ENCODE peak calls at places on chromosomes 13 and 19, in eight cellular contexts. H, J, O, Z, C, K, R and D are unnamed samples.

GRCh38 chr19:13153627-13154240 is 3.5 kb downstream of the IER2 start:
- DNase-seq in O (no peak), K (no peak), C (peak), R (no peak), J (no peak), Z (peak), H (peak), D (no peak)

GRCh38 chr19:1189419-1189818 is 15.4 kb upstream of the SBNO2 start:
- DNase-seq in C (no peak), J (no peak), R (no peak), K (no peak), H (no peak), O (no peak), Z (no peak), D (no peak)

GRCh38 chr13:93690139-93690538 is 463.5 kb downstream of the GPC6 start:
- DNase-seq in K (no peak), R (no peak), Z (no peak), O (no peak), J (no peak), C (no peak), H (peak), D (no peak)

GRCh38 chr19:8149261-8150094 is at the start of gene FBN3:
- DNase-seq in C (no peak), R (no peak), K (no peak), Z (no peak), J (no peak), O (no peak), H (no peak), D (no peak)

GRCh38 chr13:102402292-102402691 is 444 bp upstream of the FGF14 start:
- DNase-seq in C (no peak), K (no peak), Z (no peak), R (no peak), O (no peak), H (peak), J (no peak), D (no peak)

GRCh38 chr19:35641515-35642151 is at the start of gene ETV2:
- DNase-seq in K (no peak), Z (no peak), C (peak), O (no peak), R (no peak), J (no peak), H (peak), D (no peak)

GRCh38 chr19:34972163-34972705 is 8.2 kb upstream of the ZNF792 start:
- DNase-seq in C (no peak), Z (no peak), R (no peak), H (no peak), K (no peak), O (peak), J (no peak), D (no peak)

GRCh38 chr19:52007436-52007804 is 591 bp downstream of the ZNF615 start:
- DNase-seq in O (no peak), R (no peak), C (no peak), H (peak), K (no peak), J (no peak), Z (no peak), D (peak)

GRCh38 chr13:110125157-110125556 is 181.8 kb downstream of the COL4A1 start:
- DNase-seq in R (no peak), Z (no peak), C (no peak), O (no peak), J (no peak), K (no peak), H (no peak), D (no peak)

GRCh38 chr19:9636018-9636417 is 15.0 kb upstream of the ZNF561 start:
- DNase-seq in C (no peak), J (no peak), O (no peak), R (no peak), K (no peak), H (no peak), Z (no peak), D (no peak)

GRCh38 chr13:74206061-74206561 is 71.9 kb upstream of the KLF12 start:
- DNase-seq in O (no peak), R (no peak), J (no peak), Z (no peak), K (peak), H (peak), C (no peak), D (no peak)

GRCh38 chr13:99250977-99251825 is 7.0 kb downstream of the GPR18 start:
- DNase-seq in O (no peak), R (no peak), K (no peak), Z (no peak), H (no peak), J (no peak), C (no peak), D (no peak)

GRCh38 chr19:4571305-4571917 is 11.9 kb upstream of the SEMA6B start:
- DNase-seq in H (peak), O (no peak), R (no peak), K (no peak), C (no peak), Z (no peak), J (no peak), D (no peak)

GRCh38 chr19:35946203-35946602 is 10.0 kb downstream of the LRFN3 start:
- DNase-seq in J (no peak), R (no peak), O (no peak), C (no peak), Z (no peak), K (no peak), H (no peak), D (no peak)

GRCh38 chr19:39147480-39147879 is 21.9 kb downstream of the PAK4 start:
- DNase-seq in R (no peak), Z (no peak), C (no peak), K (no peak), O (no peak), H (no peak), J (no peak), D (no peak)

GRCh38 chr13:54980651-54981050 is 1952.0 kb downstream of the OLFM4 start:
- DNase-seq in H (no peak), R (no peak), J (no peak), C (no peak), Z (no peak), O (no peak), K (no peak), D (no peak)

GRCh38 chr13:48545608-48546007 is 12.7 kb upstream of the RCBTB2 start:
- DNase-seq in Z (no peak), K (no peak), R (no peak), J (no peak), H (no peak), O (no peak), C (no peak), D (no peak)

GRCh38 chr13:48542138-48542537 is 9.3 kb upstream of the RCBTB2 start:
- DNase-seq in K (no peak), H (no peak), C (no peak), O (no peak), R (no peak), Z (no peak), J (no peak), D (no peak)

GRCh38 chr13:48539550-48539949 is 6.7 kb upstream of the RCBTB2 start:
- DNase-seq in Z (no peak), R (no peak), O (no peak), J (no peak), C (no peak), H (no peak), K (no peak), D (no peak)

GRCh38 chr13:48547663-48548092 is 14.8 kb upstream of the RCBTB2 start:
- DNase-seq in C (no peak), R (no peak), O (no peak), K (no peak), H (no peak), Z (no peak), J (no peak), D (no peak)

GRCh38 chr13:48542581-48543341 is 9.9 kb upstream of the RCBTB2 start:
- DNase-seq in J (no peak), C (peak), Z (peak), H (no peak), O (no peak), R (peak), K (no peak), D (peak)
- TF ChIP-seq CTCF in J (no peak), C (no peak), Z (no peak), H (no peak), O (peak), R (no peak), K (peak), D (no peak)

DNA sequence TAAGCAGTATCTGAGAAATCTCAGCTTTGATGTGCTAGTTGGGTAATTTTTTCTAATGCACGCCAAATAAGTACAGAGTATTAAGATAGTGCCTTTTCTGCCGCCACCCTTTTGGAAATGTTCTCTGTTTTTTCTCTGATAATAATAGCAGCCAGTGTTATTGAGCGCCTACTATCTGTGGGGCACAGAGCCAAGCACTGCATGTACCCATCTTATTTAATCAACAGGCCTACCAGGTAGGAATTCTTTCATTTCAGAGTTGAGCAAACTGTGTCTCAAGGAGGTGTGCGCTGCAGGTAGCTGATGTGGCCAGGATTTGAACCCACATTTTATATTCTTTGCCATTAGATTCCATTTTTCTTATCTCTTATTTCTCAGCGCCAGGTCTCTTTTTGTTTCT is 1.4 kb downstream of the EPN1 start:
- DNase-seq in C (peak), R (no peak), Z (no peak), K (no peak), H (peak), J (no peak), O (no peak), D (no peak)
- TF ChIP-seq CTCF in C (peak), R (no peak), Z (no peak), K (peak), H (peak), J (no peak), O (no peak), D (no peak)

DNA sequence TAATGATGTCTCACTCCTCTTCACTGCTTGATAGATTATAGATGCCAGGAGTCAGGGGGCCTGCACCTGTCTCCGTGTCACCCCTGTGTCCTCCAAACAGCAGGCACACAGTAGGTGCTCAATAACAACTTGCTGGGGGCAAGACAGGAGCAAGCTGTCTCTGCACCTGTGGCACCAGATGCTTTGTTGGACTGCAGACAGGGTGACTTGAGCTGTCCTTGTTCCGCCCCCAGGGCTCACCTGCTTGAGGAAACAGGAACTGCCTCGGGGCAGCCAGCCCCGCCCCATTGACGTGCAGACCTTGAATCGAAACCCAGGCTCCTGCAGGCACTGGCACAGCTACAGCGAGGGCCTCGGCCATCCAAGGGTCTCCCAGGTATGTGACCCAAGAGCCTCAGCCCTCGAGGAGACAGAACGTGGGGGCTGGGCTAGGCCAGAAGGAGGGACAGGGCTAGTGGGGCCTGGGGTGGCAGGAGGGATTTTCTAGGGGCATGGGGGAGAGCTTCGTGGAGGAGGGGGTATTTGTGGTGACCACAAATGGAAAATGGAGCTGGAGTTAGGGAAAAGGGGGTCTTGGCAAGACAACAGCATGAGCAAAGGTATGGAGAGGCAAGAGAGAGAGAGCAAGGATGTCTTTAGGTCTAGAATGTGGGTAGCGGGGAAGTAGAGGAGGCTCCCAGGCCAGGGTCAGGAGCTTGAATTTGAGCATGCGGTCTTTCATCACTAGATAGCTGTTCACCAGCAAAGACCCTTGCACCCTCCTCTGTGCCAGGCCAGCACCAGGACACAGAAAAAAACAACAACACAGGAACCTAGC is at the start of gene HSH2D:
- DNase-seq in H (no peak), C (peak), Z (no peak), J (no peak), R (no peak), O (no peak), K (no peak), D (peak)
- TF ChIP-seq CTCF in H (no peak), C (no peak), Z (no peak), J (no peak), R (no peak), O (no peak), K (no peak), D (no peak)

DNA sequence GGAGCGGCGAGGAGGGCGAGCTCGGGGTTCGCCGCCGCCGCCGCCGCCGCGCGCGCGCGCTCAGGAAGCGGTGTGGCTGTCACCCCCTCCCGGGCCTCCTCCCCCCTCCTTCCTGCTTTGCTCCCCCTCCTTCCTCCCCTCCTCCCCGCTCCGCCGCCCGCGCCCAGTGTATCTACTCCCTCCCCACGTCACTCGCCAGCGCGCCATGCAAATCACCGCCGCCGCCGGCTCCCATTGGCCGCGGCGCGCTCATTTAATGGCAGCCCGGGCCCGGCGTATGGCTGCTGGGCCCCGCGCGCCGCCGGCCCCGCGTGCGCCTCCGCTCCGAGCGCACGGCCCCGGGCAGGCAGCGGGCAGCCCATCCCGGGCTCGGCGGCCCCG is 335 bp upstream of the SOX1 start:
- DNase-seq in K (no peak), J (no peak), R (peak), O (no peak), Z (no peak), C (no peak), H (no peak), D (no peak)
- TF ChIP-seq CTCF in K (no peak), J (no peak), R (no peak), O (no peak), Z (no peak), C (no peak), H (no peak), D (no peak)

GRCh38 chr13:106110241-106110855 is 425.1 kb downstream of the EFNB2 start:
- DNase-seq in C (no peak), Z (no peak), O (no peak), H (no peak), R (no peak), J (no peak), K (no peak), D (no peak)
- TF ChIP-seq CTCF in C (no peak), Z (no peak), O (no peak), H (no peak), R (no peak), J (no peak), K (no peak), D (no peak)

GRCh38 chr19:48619692-48620565 is 623 bp downstream of the SPHK2 start:
- DNase-seq in R (no peak), C (no peak), K (no peak), J (no peak), O (no peak), H (no peak), Z (no peak), D (no peak)

GRCh38 chr19:48617146-48617937 is 1.6 kb downstream of the RPL18 start:
- DNase-seq in O (no peak), K (no peak), C (peak), Z (peak), J (no peak), R (no peak), H (peak), D (no peak)

GRCh38 chr19:48616491-48617056 is 1.7 kb upstream of the FAM83E start:
- DNase-seq in R (no peak), J (no peak), O (no peak), Z (no peak), K (no peak), C (no peak), H (no peak), D (no peak)

GRCh38 chr19:48618278-48618915 is 581 bp downstream of the RPL18 start:
- DNase-seq in O (no peak), C (no peak), J (no peak), H (no peak), R (no peak), Z (peak), K (no peak), D (no peak)

GRCh38 chr19:48618916-48619691 is at the start of the genes RPL18 and SPHK2:
- DNase-seq in K (peak), J (peak), Z (peak), C (peak), O (peak), R (peak), H (peak), D (peak)
- TF ChIP-seq CTCF in K (no peak), J (no peak), Z (peak), C (no peak), O (no peak), R (no peak), H (no peak), D (no peak)

GRCh38 chr13:26624572-26624971 is 67.1 kb downstream of the WASF3 start:
- DNase-seq in K (no peak), J (no peak), Z (no peak), R (no peak), C (no peak), O (no peak), H (no peak), D (no peak)

GRCh38 chr13:26629260-26629659 is 71.8 kb downstream of the WASF3 start:
- DNase-seq in O (no peak), Z (no peak), K (no peak), H (no peak), J (no peak), C (no peak), R (no peak), D (no peak)

GRCh38 chr13:26623125-26623524 is 65.6 kb downstream of the WASF3 start:
- DNase-seq in H (no peak), K (no peak), O (no peak), C (no peak), R (no peak), Z (no peak), J (no peak), D (no peak)

GRCh38 chr13:26628706-26629105 is 71.2 kb downstream of the WASF3 start:
- DNase-seq in C (no peak), H (peak), O (no peak), J (no peak), R (no peak), Z (no peak), K (no peak), D (peak)
- TF ChIP-seq CTCF in C (no peak), H (peak), O (peak), J (no peak), R (no peak), Z (no peak), K (peak), D (no peak)

GRCh38 chr19:15454371-15454800 is 4.6 kb upstream of the WIZ start:
- DNase-seq in R (no peak), Z (no peak), O (no peak), C (peak), J (no peak), K (no peak), H (no peak), D (peak)
- TF ChIP-seq CTCF in R (no peak), Z (no peak), O (peak), C (no peak), J (no peak), K (peak), H (peak), D (no peak)

GRCh38 chr19:16969127-16969526 is 57.5 kb downstream of the CPAMD8 start:
- DNase-seq in K (no peak), C (no peak), Z (no peak), J (no peak), R (peak), H (no peak), O (no peak), D (peak)
- TF ChIP-seq CTCF in K (no peak), C (no peak), Z (peak), J (no peak), R (no peak), H (no peak), O (no peak), D (no peak)